ENCODE peak calls at places on chromosome 20, in seven cellular contexts. One of them, this sample, is unnamed.
A peak's percentile ranks its signal among the peaks of the same experiment; 100 is the strongest.

GRCh38 chr20:32773880-32774279 is 11.7 kb downstream of the DNMT3B start:
- DNase-seq in GM23248: no peak
- DNase-seq in Peyer's patch: no peak
- DNase-seq in aorta: no peak
- DNase-seq in CD8-positive, alpha-beta memory T cell: no peak
- DNase-seq in SK-N-SH: no peak
- DNase-seq in kidney: no peak
- DNase-seq in this sample: no peak

GRCh38 chr20:5328228-5328627 is 11.5 kb upstream of the PROKR2 start:
- DNase-seq in GM23248: no peak
- DNase-seq in Peyer's patch: no peak
- DNase-seq in aorta: no peak
- DNase-seq in CD8-positive, alpha-beta memory T cell: no peak
- DNase-seq in SK-N-SH: no peak
- DNase-seq in kidney: no peak
- DNase-seq in this sample: no peak

GRCh38 chr20:13200767-13201500 is 20.1 kb upstream of the ISM1 start:
- DNase-seq in GM23248: no peak
- DNase-seq in Peyer's patch: no peak
- DNase-seq in aorta: no peak
- DNase-seq in CD8-positive, alpha-beta memory T cell: no peak
- DNase-seq in SK-N-SH: no peak
- DNase-seq in kidney: no peak
- DNase-seq in this sample: no peak

GRCh38 chr20:41110012-41110411 is 27.3 kb upstream of the PLCG1 start:
- DNase-seq in GM23248: no peak
- DNase-seq in Peyer's patch: no peak
- DNase-seq in aorta: no peak
- DNase-seq in CD8-positive, alpha-beta memory T cell: no peak
- DNase-seq in SK-N-SH: no peak
- DNase-seq in kidney: no peak
- DNase-seq in this sample: no peak

GRCh38 chr20:50321797-50322480 is 131.3 kb downstream of the CEBPB start:
- DNase-seq in GM23248: peak; percentile 25
- DNase-seq in Peyer's patch: no peak
- DNase-seq in aorta: peak; percentile 69
- DNase-seq in CD8-positive, alpha-beta memory T cell: no peak
- DNase-seq in SK-N-SH: peak; percentile 12
- DNase-seq in kidney: peak; percentile 78
- DNase-seq in this sample: peak; percentile 62

GRCh38 chr20:58708246-58708931 is 15.8 kb downstream of the NPEPL1 start:
- DNase-seq in GM23248: no peak
- DNase-seq in Peyer's patch: peak; percentile 34
- DNase-seq in aorta: peak; percentile 64
- DNase-seq in CD8-positive, alpha-beta memory T cell: no peak
- DNase-seq in SK-N-SH: peak; percentile 16
- DNase-seq in kidney: peak; percentile 70
- DNase-seq in this sample: peak; percentile 71

GRCh38 chr20:40073535-40074111 is 615.4 kb downstream of the MAFB start:
- DNase-seq in GM23248: peak; percentile 1
- DNase-seq in Peyer's patch: no peak
- DNase-seq in aorta: no peak
- DNase-seq in CD8-positive, alpha-beta memory T cell: no peak
- DNase-seq in SK-N-SH: no peak
- DNase-seq in kidney: no peak
- DNase-seq in this sample: no peak

GRCh38 chr20:47506335-47506734 is 4.6 kb downstream of the NCOA3 start:
- DNase-seq in GM23248: no peak
- DNase-seq in Peyer's patch: no peak
- DNase-seq in aorta: no peak
- DNase-seq in CD8-positive, alpha-beta memory T cell: no peak
- DNase-seq in SK-N-SH: no peak
- DNase-seq in kidney: no peak
- DNase-seq in this sample: no peak

GRCh38 chr20:5430670-5431069 is 113.9 kb upstream of the PROKR2 start:
- DNase-seq in GM23248: no peak
- DNase-seq in Peyer's patch: no peak
- DNase-seq in aorta: no peak
- DNase-seq in CD8-positive, alpha-beta memory T cell: no peak
- DNase-seq in SK-N-SH: no peak
- DNase-seq in kidney: no peak
- DNase-seq in this sample: no peak

GRCh38 chr20:33893314-33893713 is 82.2 kb downstream of the CHMP4B start:
- DNase-seq in GM23248: peak; percentile 93
- DNase-seq in Peyer's patch: no peak
- DNase-seq in aorta: no peak
- DNase-seq in CD8-positive, alpha-beta memory T cell: no peak
- DNase-seq in SK-N-SH: no peak
- DNase-seq in kidney: no peak
- DNase-seq in this sample: no peak

GRCh38 chr20:45993197-45993951 is 15.3 kb upstream of the MMP9 start:
- DNase-seq in GM23248: peak; percentile 74
- DNase-seq in Peyer's patch: peak; percentile 68
- DNase-seq in aorta: no peak
- DNase-seq in CD8-positive, alpha-beta memory T cell: no peak
- DNase-seq in SK-N-SH: peak; percentile 40
- DNase-seq in kidney: peak; percentile 85
- DNase-seq in this sample: no peak

GRCh38 chr20:17571967-17572638 is 2.2 kb downstream of the DSTN start:
- DNase-seq in GM23248: no peak
- DNase-seq in Peyer's patch: no peak
- DNase-seq in aorta: no peak
- DNase-seq in CD8-positive, alpha-beta memory T cell: no peak
- DNase-seq in SK-N-SH: no peak
- DNase-seq in kidney: no peak
- DNase-seq in this sample: no peak

GRCh38 chr20:59723108-59723500 is 118.8 kb downstream of the PHACTR3 start:
- DNase-seq in GM23248: no peak
- DNase-seq in Peyer's patch: no peak
- DNase-seq in aorta: no peak
- DNase-seq in CD8-positive, alpha-beta memory T cell: no peak
- DNase-seq in SK-N-SH: no peak
- DNase-seq in kidney: no peak
- DNase-seq in this sample: no peak

GRCh38 chr20:20824924-20825584 is 112.6 kb upstream of the RALGAPA2 start:
- DNase-seq in GM23248: peak; percentile 47
- DNase-seq in Peyer's patch: peak; percentile 67
- DNase-seq in aorta: peak; percentile 86
- DNase-seq in CD8-positive, alpha-beta memory T cell: peak; percentile 35
- DNase-seq in SK-N-SH: peak; percentile 56
- DNase-seq in kidney: no peak
- DNase-seq in this sample: peak; percentile 86

GRCh38 chr20:14729390-14729789 is 392.0 kb upstream of the FLRT3 start:
- DNase-seq in GM23248: no peak
- DNase-seq in Peyer's patch: no peak
- DNase-seq in aorta: no peak
- DNase-seq in CD8-positive, alpha-beta memory T cell: no peak
- DNase-seq in SK-N-SH: no peak
- DNase-seq in kidney: no peak
- DNase-seq in this sample: no peak

GRCh38 chr20:48298851-48299484 is 513.7 kb upstream of the SULF2 start:
- DNase-seq in GM23248: peak; percentile 92
- DNase-seq in Peyer's patch: no peak
- DNase-seq in aorta: no peak
- DNase-seq in CD8-positive, alpha-beta memory T cell: no peak
- DNase-seq in SK-N-SH: peak; percentile 71
- DNase-seq in kidney: no peak
- DNase-seq in this sample: no peak

GRCh38 chr20:46348231-46348803 is 40.0 kb upstream of the CDH22 start:
- DNase-seq in GM23248: peak; percentile 66
- DNase-seq in Peyer's patch: no peak
- DNase-seq in aorta: no peak
- DNase-seq in CD8-positive, alpha-beta memory T cell: no peak
- DNase-seq in SK-N-SH: no peak
- DNase-seq in kidney: peak; percentile 55
- DNase-seq in this sample: no peak

GRCh38 chr20:60819511-60819910 is 432.6 kb upstream of the CDH4 start:
- DNase-seq in GM23248: no peak
- DNase-seq in Peyer's patch: no peak
- DNase-seq in aorta: no peak
- DNase-seq in CD8-positive, alpha-beta memory T cell: no peak
- DNase-seq in SK-N-SH: no peak
- DNase-seq in kidney: no peak
- DNase-seq in this sample: no peak

GRCh38 chr20:17771206-17772004 is 71.6 kb downstream of the BANF2 start:
- DNase-seq in GM23248: no peak
- DNase-seq in Peyer's patch: no peak
- DNase-seq in aorta: no peak
- DNase-seq in CD8-positive, alpha-beta memory T cell: no peak
- DNase-seq in SK-N-SH: no peak
- DNase-seq in kidney: no peak
- DNase-seq in this sample: no peak

GRCh38 chr20:35709269-35709668 is 10.1 kb downstream of the ROMO1 start:
- DNase-seq in GM23248: no peak
- DNase-seq in Peyer's patch: no peak
- DNase-seq in aorta: no peak
- DNase-seq in CD8-positive, alpha-beta memory T cell: no peak
- DNase-seq in SK-N-SH: no peak
- DNase-seq in kidney: no peak
- DNase-seq in this sample: no peak
- H3K4me1 ChIP-seq in GM23248: peaks cover 24% of the 10 kb centered on the region
- H3K4me1 ChIP-seq in Peyer's patch: no peaks in the 10 kb centered on the region
- H3K4me1 ChIP-seq in aorta: no peaks in the 10 kb centered on the region
- H3K4me1 ChIP-seq in CD8-positive, alpha-beta memory T cell: peaks cover 27% of the 10 kb centered on the region
- H3K4me1 ChIP-seq in SK-N-SH: no peaks in the 10 kb centered on the region
- H3K4me1 ChIP-seq in kidney: no peaks in the 10 kb centered on the region
- H3K4me1 ChIP-seq in this sample: peaks cover 60% of the 10 kb centered on the region

DNA sequence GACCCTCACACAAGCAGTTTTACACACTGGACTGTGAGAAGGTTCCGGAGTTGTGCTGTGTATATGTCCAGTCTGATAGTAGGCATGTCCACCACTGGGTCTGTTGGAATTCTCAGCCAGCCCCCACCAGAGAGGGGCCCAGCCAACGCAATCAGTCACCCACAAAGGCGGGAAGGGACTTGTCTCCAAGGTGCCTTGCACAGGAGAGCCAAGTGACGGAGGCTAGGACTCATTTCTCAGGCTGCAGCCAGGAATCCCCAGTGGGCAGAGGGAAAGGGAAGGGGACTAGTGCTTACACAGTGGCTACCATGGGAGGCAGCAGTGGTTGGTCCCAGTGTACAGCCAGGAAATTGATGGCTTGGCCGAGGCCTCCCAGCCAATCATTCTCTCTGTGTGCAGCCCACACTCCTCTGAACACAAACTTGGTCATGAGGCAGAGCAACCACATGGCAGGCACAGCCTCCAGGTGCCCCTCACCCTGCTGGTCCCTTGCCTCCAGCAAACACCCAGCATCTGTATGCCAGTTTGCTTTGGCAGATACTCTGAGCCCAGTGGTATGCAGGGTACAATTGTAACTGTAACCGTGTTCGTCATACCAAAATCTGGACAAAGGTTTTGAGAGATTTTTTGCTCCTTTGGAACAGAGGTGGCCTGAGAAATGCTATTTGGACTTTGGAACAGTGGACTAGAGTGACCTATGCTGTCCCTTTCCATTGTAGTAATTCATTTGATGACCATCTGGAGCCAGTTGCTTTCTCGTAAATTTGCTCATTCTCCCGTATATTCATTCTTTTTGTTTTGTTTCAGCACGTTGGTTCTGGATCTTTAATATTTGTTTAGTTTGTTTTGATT is 72.9 kb upstream of the MYL9 start:
- DNase-seq in GM23248: no peak
- DNase-seq in Peyer's patch: no peak
- DNase-seq in aorta: no peak
- DNase-seq in CD8-positive, alpha-beta memory T cell: no peak
- DNase-seq in SK-N-SH: peak; percentile 64
- DNase-seq in kidney: no peak
- DNase-seq in this sample: no peak
- H3K4me1 ChIP-seq in GM23248: peaks cover 65% of the 10 kb centered on the region
- H3K4me1 ChIP-seq in Peyer's patch: peaks cover 99% of the 10 kb centered on the region
- H3K4me1 ChIP-seq in aorta: peaks cover 4% of the 10 kb centered on the region
- H3K4me1 ChIP-seq in CD8-positive, alpha-beta memory T cell: peaks cover 73% of the 10 kb centered on the region
- H3K4me1 ChIP-seq in SK-N-SH: peaks cover 68% of the 10 kb centered on the region
- H3K4me1 ChIP-seq in kidney: peaks cover 58% of the 10 kb centered on the region
- H3K4me1 ChIP-seq in this sample: peaks cover 100% of the 10 kb centered on the region

DNA sequence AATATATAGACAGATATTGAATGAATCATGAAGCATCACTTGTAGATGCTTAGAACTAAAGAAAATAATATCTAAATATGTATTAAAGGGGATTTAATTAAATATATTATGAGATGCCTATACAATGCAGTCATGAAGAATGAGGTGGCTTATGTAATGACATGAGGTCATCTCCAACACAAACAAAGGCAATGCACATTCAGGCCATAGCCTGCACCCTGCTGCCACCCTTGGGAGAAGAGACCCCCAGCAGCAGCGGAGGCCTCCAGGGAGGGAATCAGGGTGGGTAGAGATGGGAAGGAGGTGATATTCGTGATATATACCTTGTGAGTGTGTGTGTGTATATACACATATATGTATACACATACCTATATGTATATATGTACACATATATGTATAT is 26.4 kb upstream of the SSTR4 start:
- DNase-seq in GM23248: peak; percentile 23
- DNase-seq in Peyer's patch: no peak
- DNase-seq in aorta: no peak
- DNase-seq in CD8-positive, alpha-beta memory T cell: no peak
- DNase-seq in SK-N-SH: no peak
- DNase-seq in kidney: no peak
- DNase-seq in this sample: no peak
- H3K4me1 ChIP-seq in GM23248: peaks cover 6% of the 10 kb centered on the region
- H3K4me1 ChIP-seq in Peyer's patch: no peaks in the 10 kb centered on the region
- H3K4me1 ChIP-seq in aorta: no peaks in the 10 kb centered on the region
- H3K4me1 ChIP-seq in CD8-positive, alpha-beta memory T cell: no peaks in the 10 kb centered on the region
- H3K4me1 ChIP-seq in SK-N-SH: no peaks in the 10 kb centered on the region
- H3K4me1 ChIP-seq in kidney: no peaks in the 10 kb centered on the region
- H3K4me1 ChIP-seq in this sample: no peaks in the 10 kb centered on the region

GRCh38 chr20:35085477-35086225 is 7.0 kb downstream of the TRPC4AP start:
- DNase-seq in GM23248: no peak
- DNase-seq in Peyer's patch: no peak
- DNase-seq in aorta: no peak
- DNase-seq in CD8-positive, alpha-beta memory T cell: peak; percentile 14
- DNase-seq in SK-N-SH: no peak
- DNase-seq in kidney: no peak
- DNase-seq in this sample: no peak

GRCh38 chr20:35079472-35080347 is 12.9 kb downstream of the TRPC4AP start:
- DNase-seq in GM23248: no peak
- DNase-seq in Peyer's patch: no peak
- DNase-seq in aorta: no peak
- DNase-seq in CD8-positive, alpha-beta memory T cell: no peak
- DNase-seq in SK-N-SH: no peak
- DNase-seq in kidney: no peak
- DNase-seq in this sample: no peak

GRCh38 chr20:35087355-35087754 is 5.3 kb downstream of the TRPC4AP start:
- DNase-seq in GM23248: no peak
- DNase-seq in Peyer's patch: no peak
- DNase-seq in aorta: no peak
- DNase-seq in CD8-positive, alpha-beta memory T cell: no peak
- DNase-seq in SK-N-SH: no peak
- DNase-seq in kidney: no peak
- DNase-seq in this sample: no peak

GRCh38 chr20:35088231-35088794 is 4.3 kb downstream of the TRPC4AP start:
- DNase-seq in GM23248: peak; percentile 29
- DNase-seq in Peyer's patch: no peak
- DNase-seq in aorta: no peak
- DNase-seq in CD8-positive, alpha-beta memory T cell: no peak
- DNase-seq in SK-N-SH: no peak
- DNase-seq in kidney: no peak
- DNase-seq in this sample: no peak

DNA sequence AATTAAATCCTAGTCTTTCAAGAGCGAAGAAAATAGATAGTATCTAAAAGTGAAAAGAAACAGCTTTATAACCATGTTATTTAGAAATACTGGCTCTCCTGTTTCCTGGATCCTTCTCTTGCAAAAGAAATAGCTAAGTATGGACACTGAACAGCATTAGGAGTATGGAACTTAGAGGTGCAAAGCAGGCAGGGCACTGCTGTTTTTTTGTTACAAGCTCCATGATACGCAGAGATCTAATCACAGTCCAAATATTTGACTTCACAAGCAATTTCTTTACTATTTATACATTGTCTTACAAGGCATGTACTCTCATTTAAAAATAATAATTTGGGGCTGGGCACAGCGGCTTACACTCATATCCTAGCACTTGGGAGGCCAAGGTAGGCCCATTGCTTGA is 7.6 kb downstream of the TRPC4AP start:
- DNase-seq in GM23248: no peak
- DNase-seq in Peyer's patch: no peak
- DNase-seq in aorta: no peak
- DNase-seq in CD8-positive, alpha-beta memory T cell: no peak
- DNase-seq in SK-N-SH: no peak
- DNase-seq in kidney: no peak
- DNase-seq in this sample: no peak
- H3K4me1 ChIP-seq in GM23248: peaks cover 18% of the 10 kb centered on the region
- H3K4me1 ChIP-seq in Peyer's patch: peaks cover 24% of the 10 kb centered on the region
- H3K4me1 ChIP-seq in aorta: no peaks in the 10 kb centered on the region
- H3K4me1 ChIP-seq in CD8-positive, alpha-beta memory T cell: peaks cover 22% of the 10 kb centered on the region
- H3K4me1 ChIP-seq in SK-N-SH: no peaks in the 10 kb centered on the region
- H3K4me1 ChIP-seq in kidney: peaks cover 6% of the 10 kb centered on the region
- H3K4me1 ChIP-seq in this sample: peaks cover 86% of the 10 kb centered on the region

This sample was measured in spleen.